ENCODE peak calls at places on chromosomes 4 and X, in seven cellular contexts. M is GM03348; I is AG09319; C is naive thymus-derived CD8-positive, alpha-beta T cell; K is T1000; Q is astrocyte; F is GOT3. D is an unnamed sample.

GRCh38 chr4:151865744-151866143 is 104.9 kb upstream of the GATB start:
- DNase-seq in M (no peak), I (no peak), C (no peak), K (no peak), Q (no peak), F (no peak), D (no peak)

GRCh38 chr4:176838611-176839411 is 46.1 kb upstream of the VEGFC start:
- DNase-seq in M (peak), I (no peak), C (no peak), K (no peak), Q (peak), F (no peak), D (no peak)

GRCh38 chrX:39682778-39683177 is 415.0 kb downstream of the BCOR start:
- DNase-seq in M (no peak), I (no peak), C (no peak), K (no peak), Q (no peak), F (no peak), D (no peak)

GRCh38 chrX:118862990-118863389 is 39.4 kb downstream of the ZCCHC12 start:
- DNase-seq in M (no peak), I (no peak), C (no peak), K (no peak), Q (no peak), F (no peak), D (no peak)

GRCh38 chrX:357693-358471 is 28.8 kb downstream of the PPP2R3B start:
- DNase-seq in M (peak), I (no peak), C (peak), K (no peak), Q (peak), F (no peak), D (peak)

GRCh38 chr4:41874873-41875272 is 60.4 kb upstream of the TMEM33 start:
- DNase-seq in M (no peak), I (no peak), C (no peak), K (no peak), Q (no peak), F (no peak), D (no peak)

GRCh38 chrX:101785142-101785541 is 125.5 kb upstream of the ARMCX2 start:
- DNase-seq in M (no peak), I (no peak), C (no peak), K (no peak), Q (no peak), F (no peak), D (no peak)

GRCh38 chr4:142567199-142567598 is 278.9 kb downstream of the INPP4B start:
- DNase-seq in M (no peak), I (no peak), C (peak), K (no peak), Q (no peak), F (no peak), D (no peak)

GRCh38 chr4:58732973-58733372 is 1622.8 kb upstream of the IGFBP7 start:
- DNase-seq in M (no peak), I (no peak), C (no peak), K (no peak), Q (no peak), F (no peak), D (no peak)

GRCh38 chr4:31183256-31183655 is 463.1 kb downstream of the PCDH7 start:
- DNase-seq in M (no peak), I (no peak), C (no peak), K (no peak), Q (no peak), F (no peak), D (no peak)

GRCh38 chr4:1187182-1187581 is 14.8 kb upstream of the SPON2 start:
- DNase-seq in M (no peak), I (no peak), C (peak), K (no peak), Q (no peak), F (no peak), D (no peak)

GRCh38 chr4:82138376-82138775 is 235.4 kb downstream of the HNRNPD start:
- DNase-seq in M (no peak), I (no peak), C (no peak), K (no peak), Q (no peak), F (no peak), D (no peak)

GRCh38 chr4:98204236-98204553 is 57.0 kb upstream of the RAP1GDS1 start:
- DNase-seq in M (no peak), I (no peak), C (no peak), K (no peak), Q (no peak), F (no peak), D (no peak)

GRCh38 chr4:1208266-1208961 is 36.0 kb upstream of the SPON2 start:
- DNase-seq in M (no peak), I (no peak), C (no peak), K (no peak), Q (no peak), F (no peak), D (no peak)

GRCh38 chrX:8139713-8140112 is 31.4 kb downstream of the VCX2 start:
- DNase-seq in M (no peak), I (no peak), C (no peak), K (no peak), Q (peak), F (peak), D (no peak)

GRCh38 chr4:144421839-144422565 is 224.0 kb upstream of the HHIP start:
- DNase-seq in M (no peak), I (no peak), C (no peak), K (no peak), Q (peak), F (no peak), D (no peak)

GRCh38 chrX:124346064-124346876 is at the start of gene SH2D1A:
- DNase-seq in M (no peak), I (no peak), C (peak), K (no peak), Q (no peak), F (no peak), D (no peak)

GRCh38 chrX:71106427-71106826 is at the start of gene CXorf65:
- DNase-seq in M (no peak), I (no peak), C (no peak), K (no peak), Q (no peak), F (no peak), D (no peak)

GRCh38 chrX:45445745-45446412 is 245.2 kb upstream of the DIPK2B start:
- DNase-seq in M (peak), I (no peak), C (no peak), K (peak), Q (peak), F (no peak), D (peak)

GRCh38 chr4:93658443-93658842 is 170.1 kb upstream of the ATOH1 start:
- DNase-seq in M (no peak), I (no peak), C (no peak), K (no peak), Q (peak), F (no peak), D (peak)